ENCODE peak calls at places on chromosome 1, in four cellular contexts. C is epithelial cell of esophagus, J is endothelial cell, Y is progenitor cell of endocrine pancreas. W is an unnamed sample.
A peak's percentile ranks its signal among the peaks of the same experiment; 100 is the strongest.

GRCh38 chr1:54297596-54298283 is 97.8 kb downstream of the MRPL37 start:
- DNase-seq in Y (no peak), J (no peak), C (no peak), W (no peak)

GRCh38 chr1:10667815-10668214 is 128.6 kb downstream of the CASZ1 start:
- DNase-seq in Y (no peak), C (no peak), J (no peak), W (no peak)

GRCh38 chr1:93448983-93449805 is 1.3 kb downstream of the FNBP1L start:
- DNase-seq in J (peak; percentile 28), Y (peak; percentile 69), C (peak; percentile 57), W (no peak)

GRCh38 chr1:70227439-70227838 is 6.3 kb downstream of the SRSF11 start:
- DNase-seq in J (no peak), C (no peak), Y (no peak), W (no peak)

GRCh38 chr1:58576727-58577675 is at the start of gene TACSTD2:
- DNase-seq in C (peak; percentile 99), J (peak; percentile 33), Y (peak; percentile 56), W (no peak)

GRCh38 chr1:16181887-16182719 is 26.2 kb upstream of the EPHA2 start:
- DNase-seq in C (peak; percentile 87), Y (peak; percentile 57), J (peak; percentile 79), W (peak; percentile 93)

GRCh38 chr1:71083271-71083670 is 2.4 kb upstream of the ZRANB2 start:
- DNase-seq in C (no peak), J (no peak), Y (no peak), W (no peak)

GRCh38 chr1:36248250-36248894 is 24.1 kb downstream of the THRAP3 start:
- DNase-seq in Y (no peak), J (no peak), C (peak; percentile 88), W (no peak)

GRCh38 chr1:93669369-93669768 is 12.3 kb downstream of the BCAR3 start:
- DNase-seq in Y (no peak), J (peak; percentile 26), C (no peak), W (no peak)

GRCh38 chr1:231724876-231725647 is 98.5 kb downstream of the DISC1 start:
- DNase-seq in C (peak; percentile 50), Y (no peak), J (peak; percentile 49), W (no peak)

GRCh38 chr1:88740784-88741183 is 56.7 kb downstream of the PKN2 start:
- DNase-seq in J (no peak), Y (no peak), C (no peak), W (no peak)

GRCh38 chr1:221741364-221741970 is 422 bp downstream of the DUSP10 start:
- DNase-seq in C (no peak), J (peak; percentile 17), Y (no peak), W (no peak)

GRCh38 chr1:27602510-27603319 is 1.2 kb downstream of the AHDC1 start:
- DNase-seq in Y (peak; percentile 33), J (peak; percentile 55), C (peak; percentile 47), W (no peak)

GRCh38 chr1:225941220-225941948 is at the start of gene LEFTY2:
- DNase-seq in Y (no peak), C (no peak), J (no peak), W (no peak)

GRCh38 chr1:203663294-203663693 is 36.7 kb downstream of the ATP2B4 start:
- DNase-seq in J (no peak), Y (no peak), C (peak; percentile 98), W (no peak)

GRCh38 chr1:77687519-77687906 is 5.1 kb upstream of the ZZZ3 start:
- DNase-seq in Y (peak; percentile 42), J (peak; percentile 69), C (peak; percentile 35), W (no peak)

GRCh38 chr1:205343431-205344009 is 13.2 kb downstream of the KLHDC8A start:
- DNase-seq in C (no peak), Y (peak; percentile 41), J (peak; percentile 54), W (no peak)

GRCh38 chr1:30512253-30512921 is 211.0 kb downstream of the MATN1 start:
- DNase-seq in Y (peak; percentile 5), J (no peak), C (no peak), W (peak; percentile 77)

GRCh38 chr1:221743416-221744208 is 1.7 kb upstream of the DUSP10 start:
- DNase-seq in Y (no peak), J (no peak), C (peak; percentile 51), W (no peak)

GRCh38 chr1:116290920-116291465 is 82.1 kb upstream of the ATP1A1 start:
- DNase-seq in Y (no peak), C (no peak), J (no peak), W (no peak)

GRCh38 chr1:194908643-194909042 is 1699.6 kb downstream of the KCNT2 start:
- DNase-seq in J (no peak), Y (no peak), C (no peak), W (no peak)

GRCh38 chr1:109786531-109787021 is 22.9 kb upstream of the EPS8L3 start:
- DNase-seq in C (peak; percentile 34), Y (no peak), J (no peak), W (no peak)

GRCh38 chr1:47805826-47806450 is 191.2 kb downstream of the TRABD2B start:
- DNase-seq in Y (no peak), J (no peak), C (no peak), W (no peak)

GRCh38 chr1:15749399-15750291 is 7.3 kb downstream of the TMEM82 start:
- DNase-seq in J (no peak), C (peak; percentile 69), Y (no peak), W (no peak)

GRCh38 chr1:55929652-55930051 is 649.7 kb downstream of the PLPP3 start:
- DNase-seq in C (no peak), Y (no peak), J (no peak), W (no peak)

GRCh38 chr1:245877976-245878375 is 629.1 kb downstream of the SMYD3 start:
- DNase-seq in J (no peak), Y (no peak), C (no peak), W (no peak)

GRCh38 chr1:169452921-169453320 is 25.6 kb upstream of the CCDC181 start:
- DNase-seq in Y (no peak), C (no peak), J (no peak), W (no peak)

GRCh38 chr1:21813542-21813941 is 1.5 kb downstream of the LDLRAD2 start:
- DNase-seq in Y (no peak), C (no peak), J (no peak), W (no peak)

GRCh38 chr1:21814981-21815583 is 3.0 kb downstream of the LDLRAD2 start:
- DNase-seq in Y (no peak), J (no peak), C (no peak), W (no peak)

GRCh38 chr1:21816602-21817302 is 4.7 kb downstream of the LDLRAD2 start:
- DNase-seq in C (peak; percentile 41), J (no peak), Y (no peak), W (no peak)

GRCh38 chr1:21815724-21816311 is 3.8 kb downstream of the LDLRAD2 start:
- DNase-seq in Y (no peak), C (no peak), J (no peak), W (no peak)

DNA sequence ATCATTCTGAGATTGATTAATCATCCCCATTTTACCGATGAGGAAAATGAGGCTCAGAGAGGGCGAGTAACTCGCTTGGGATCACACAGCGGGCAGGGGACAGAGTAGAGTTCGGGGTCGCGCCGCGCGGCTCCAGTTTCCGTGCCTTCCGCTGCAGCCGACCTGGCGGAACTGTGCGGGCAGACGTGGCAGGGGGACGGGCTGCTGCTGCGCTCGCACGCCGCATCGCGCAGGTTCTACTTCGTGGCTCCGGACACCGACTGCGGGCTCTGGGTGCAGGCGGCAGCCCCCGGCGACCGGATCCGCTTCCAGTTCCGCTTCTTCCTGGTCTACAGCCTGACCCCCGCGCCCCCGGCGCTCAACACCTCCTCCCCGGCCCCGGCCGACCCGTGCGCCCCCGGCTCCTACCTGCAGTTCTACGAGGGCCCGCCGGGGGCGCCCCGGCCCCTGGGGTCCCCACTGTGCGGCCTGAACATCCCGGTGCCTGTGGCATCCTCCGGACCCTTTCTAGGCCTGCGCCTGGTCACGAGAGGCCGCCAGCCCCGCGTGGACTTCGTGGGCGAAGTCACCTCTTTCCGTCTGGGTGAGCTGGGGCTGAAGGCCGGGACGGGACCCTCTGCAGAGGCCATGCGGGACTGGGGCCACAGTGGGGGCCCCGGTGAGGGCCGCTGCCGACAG is 2.3 kb downstream of the LDLRAD2 start:
- DNase-seq in Y (peak; percentile 60), C (no peak), J (peak; percentile 72), W (no peak)
- TF ChIP-seq CTCF in Y (peak; percentile 86), C (peak; percentile 28), J (peak; percentile 92), W (peak; percentile 25)

DNA sequence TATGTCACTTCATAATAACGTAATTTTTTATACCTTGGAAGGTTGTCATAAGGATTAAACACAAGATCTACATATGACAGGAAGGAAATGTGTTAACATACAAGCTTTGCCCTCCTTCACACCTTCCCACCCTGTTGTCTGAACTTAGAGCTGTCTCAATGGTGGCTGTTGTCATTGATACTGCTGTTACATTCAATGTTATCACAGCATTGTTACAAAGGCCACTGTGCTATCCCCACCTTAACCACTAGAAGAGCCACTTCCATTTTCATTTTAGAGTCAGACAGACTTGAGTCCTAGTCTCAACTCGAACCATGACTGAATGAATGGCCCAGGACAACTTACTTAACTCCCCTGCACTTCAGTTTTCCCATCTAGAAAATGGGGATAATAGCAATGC is 31.2 kb downstream of the TAS1R2 start:
- DNase-seq in J (no peak), C (no peak), Y (no peak), W (no peak)
- TF ChIP-seq CTCF in J (no peak), C (no peak), Y (no peak), W (no peak)

DNA sequence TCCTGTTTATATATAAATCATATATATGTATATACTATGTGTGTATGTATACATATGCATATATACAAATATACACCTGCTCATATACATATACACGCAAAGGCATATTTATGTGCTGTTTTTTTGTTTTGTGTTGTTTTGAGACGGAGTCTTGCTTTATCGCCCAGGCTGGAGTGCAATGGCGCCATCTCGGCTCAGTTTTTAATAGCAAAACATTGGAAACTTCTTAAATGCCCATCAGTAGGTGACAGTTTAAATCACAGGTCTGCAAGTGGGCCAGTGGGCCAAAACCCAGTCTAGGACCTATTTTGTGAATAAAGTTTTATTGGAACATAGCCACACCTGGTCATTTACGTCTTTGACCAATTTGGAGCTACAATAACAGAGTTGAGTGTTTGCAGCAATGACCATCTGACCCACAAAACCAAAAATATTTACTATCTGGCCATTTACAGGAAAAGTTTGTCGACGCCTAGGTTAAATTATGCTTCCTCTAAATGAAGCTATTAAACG is 132.3 kb downstream of the TOMM20 start:
- DNase-seq in J (no peak), C (no peak), Y (no peak), W (no peak)
- TF ChIP-seq CTCF in J (no peak), C (no peak), Y (no peak), W (no peak)

GRCh38 chr1:14262582-14262981 is 335.9 kb upstream of the KAZN start:
- DNase-seq in Y (no peak), J (no peak), C (no peak), W (no peak)
- TF ChIP-seq CTCF in Y (no peak), J (no peak), C (no peak), W (no peak)

DNA sequence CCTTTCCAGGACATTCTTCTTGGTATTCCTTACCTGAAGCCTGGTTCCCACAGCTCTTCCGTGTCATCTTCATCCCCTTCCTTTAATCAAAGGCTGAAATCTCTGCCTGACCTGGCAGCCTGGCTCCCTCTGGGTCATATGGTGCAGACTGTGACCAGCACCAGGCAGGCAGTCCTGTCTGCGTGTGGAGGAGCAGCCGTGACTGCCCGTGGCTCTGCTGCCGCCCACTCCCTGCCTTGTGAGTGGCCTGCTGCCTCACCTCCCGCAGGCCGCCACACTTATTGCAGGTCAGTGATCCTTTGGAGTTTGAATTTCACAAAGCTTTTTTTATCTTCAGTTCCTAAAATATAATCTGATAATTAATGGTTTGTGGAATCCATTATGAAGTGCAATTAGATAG is 36.2 kb upstream of the EPHA8 start:
- DNase-seq in Y (no peak), J (no peak), C (no peak), W (no peak)
- TF ChIP-seq CTCF in Y (no peak), J (peak; percentile 20), C (no peak), W (no peak)

GRCh38 chr1:19439464-19440171 is 45.7 kb downstream of the CAPZB start:
- DNase-seq in J (no peak), C (no peak), Y (no peak), W (no peak)
- TF ChIP-seq CTCF in J (no peak), C (no peak), Y (peak; percentile 15), W (peak; percentile 42)

GRCh38 chr1:161921990-161922389 is 101.7 kb downstream of the OLFML2B start:
- DNase-seq in C (peak; percentile 8), J (no peak), Y (no peak), W (no peak)
- TF ChIP-seq CTCF in C (no peak), J (no peak), Y (no peak), W (no peak)